ENCODE peak calls at places on chromosome 5, in seven cellular contexts. I is left ventricle myocardium inferior, A is prostate gland, J is neuronal stem cell, K is gastrocnemius medialis, O is IMR-90, T is A549. G is an unnamed sample.

GRCh38 chr5:2883771-2884170 is 132.3 kb upstream of the IRX2 start:
- DNase-seq in O (no peak), I (no peak), A (no peak), K (no peak), T (no peak), J (no peak), G (no peak)

GRCh38 chr5:153885166-153885565 is 153.5 kb downstream of the FAM114A2 start:
- DNase-seq in A (no peak), J (no peak), I (no peak), K (no peak), O (no peak), T (no peak), G (no peak)

GRCh38 chr5:108726446-108727091 is 21.1 kb upstream of the FER start:
- DNase-seq in K (no peak), I (no peak), T (no peak), J (no peak), A (no peak), O (peak; percentile 29), G (no peak)

GRCh38 chr5:84384604-84385575 is at the start of gene EDIL3:
- DNase-seq in A (no peak), J (peak; percentile 59), I (no peak), T (peak; percentile 11), K (no peak), O (peak; percentile 59), G (peak; percentile 64)

GRCh38 chr5:149416977-149417713 is 38.1 kb upstream of the IL17B start:
- DNase-seq in I (no peak), T (no peak), O (peak; percentile 91), K (no peak), A (no peak), J (no peak), G (no peak)

GRCh38 chr5:113514263-113514590 is 733 bp downstream of the YTHDC2 start:
- DNase-seq in I (no peak), T (no peak), K (no peak), O (no peak), J (peak; percentile 24), A (no peak), G (no peak)

GRCh38 chr5:56259002-56259511 is 25.9 kb upstream of the ANKRD55 start:
- DNase-seq in T (peak; percentile 37), J (no peak), A (no peak), O (peak; percentile 97), I (no peak), K (no peak), G (no peak)

GRCh38 chr5:98774192-98775046 is 956 bp downstream of the RGMB start:
- DNase-seq in I (peak; percentile 52), A (peak; percentile 80), T (peak; percentile 63), O (peak; percentile 74), K (peak; percentile 69), J (peak; percentile 60), G (peak; percentile 79)

GRCh38 chr5:41747291-41747690 is 122.9 kb downstream of the OXCT1 start:
- DNase-seq in K (no peak), O (peak; percentile 71), I (no peak), J (no peak), A (no peak), T (no peak), G (no peak)

GRCh38 chr5:115379622-115380344 is 83.3 kb upstream of the CCDC112 start:
- DNase-seq in O (no peak), K (no peak), A (no peak), T (no peak), J (no peak), I (no peak), G (peak; percentile 58)

GRCh38 chr5:145407300-145408047 is 427.7 kb downstream of the PRELID2 start:
- DNase-seq in J (no peak), O (no peak), K (no peak), I (no peak), A (no peak), T (no peak), G (no peak)

GRCh38 chr5:96335873-96336272 is 97.2 kb downstream of the PCSK1 start:
- DNase-seq in I (no peak), O (peak; percentile 50), J (no peak), T (peak; percentile 11), K (no peak), A (no peak), G (no peak)
- H3K4me3 ChIP-seq in I (peak overlapping the region; percentile 6), O (no peak overlapping the region), J (no peak overlapping the region), T (no peak overlapping the region), K (no peak overlapping the region), A (no peak overlapping the region), G (no peak overlapping the region)

GRCh38 chr5:117186751-117187150 is 612.1 kb upstream of the SEMA6A start:
- DNase-seq in K (no peak), T (no peak), J (no peak), O (no peak), I (no peak), A (no peak), G (no peak)

GRCh38 chr5:117177302-117177701 is 602.7 kb upstream of the SEMA6A start:
- DNase-seq in K (no peak), J (no peak), A (no peak), T (no peak), O (no peak), I (no peak), G (no peak)

DNA sequence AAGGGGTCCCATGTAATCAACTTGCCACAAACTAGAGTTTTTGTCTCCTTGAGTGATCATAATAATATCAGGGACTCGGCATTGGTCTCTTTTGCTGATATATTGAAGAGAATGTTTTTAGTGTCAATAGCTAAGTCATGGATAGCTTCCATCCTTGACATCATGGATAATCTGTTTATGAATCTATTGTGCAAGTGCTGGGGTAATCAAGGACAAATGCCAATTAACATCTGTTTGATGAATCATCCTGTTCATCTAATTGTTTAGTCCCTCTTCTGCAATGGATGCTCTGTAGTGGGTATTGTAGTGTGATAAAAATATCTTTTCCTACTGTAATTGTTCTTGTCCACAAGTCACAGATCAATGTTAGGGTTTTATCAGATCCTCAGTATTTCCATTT is 607.5 kb upstream of the SEMA6A start:
- DNase-seq in O (no peak), I (no peak), K (no peak), J (no peak), T (no peak), A (no peak), G (no peak)
- H3K27ac ChIP-seq in O (no peak overlapping the region), I (no peak overlapping the region), K (no peak overlapping the region), J (no peak overlapping the region), T (no peak overlapping the region), A (no peak overlapping the region), G (no peak overlapping the region)

GRCh38 chr5:32027093-32027716 is 146.9 kb downstream of the GOLPH3 start:
- DNase-seq in O (no peak), J (no peak), A (no peak), T (no peak), K (no peak), I (no peak), G (no peak)
- H3K4me3 ChIP-seq in O (peak overlapping the region; percentile 1), J (no peak overlapping the region), A (no peak overlapping the region), T (no peak overlapping the region), K (no peak overlapping the region), I (peak overlapping the region; percentile 32), G (no peak overlapping the region)

DNA sequence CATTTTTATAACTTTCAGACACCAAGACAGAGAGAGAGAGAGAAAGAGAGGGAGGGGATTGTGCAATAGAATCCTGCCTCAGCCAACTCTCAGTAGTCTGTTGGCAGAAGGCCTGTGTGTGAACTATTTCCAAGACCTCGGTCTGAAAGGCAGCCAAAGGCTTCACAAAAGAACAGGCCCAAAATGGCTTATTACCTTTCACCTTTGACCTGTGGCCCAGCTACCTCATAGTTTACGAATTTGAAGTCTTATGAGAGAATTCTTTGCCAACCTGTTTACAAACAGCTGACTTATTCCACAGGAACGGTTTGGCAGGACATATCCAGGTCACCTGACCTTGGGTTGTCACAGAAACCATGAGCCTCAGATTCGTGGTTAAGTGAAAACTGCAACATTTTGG is 48.6 kb downstream of the NR2F1-AS1 start:
- DNase-seq in O (peak; percentile 94), T (peak; percentile 9), J (no peak), I (peak; percentile 51), A (peak; percentile 26), K (peak; percentile 20), G (peak; percentile 55)
- H3K27ac ChIP-seq in O (peak overlapping the region; percentile 32), T (no peak overlapping the region), J (no peak overlapping the region), I (peak overlapping the region; percentile 36), A (no peak overlapping the region), K (no peak overlapping the region), G (no peak overlapping the region)

GRCh38 chr5:142107729-142108431 is 699 bp upstream of the NDFIP1 start:
- DNase-seq in I (no peak), O (no peak), K (no peak), A (no peak), T (no peak), J (no peak), G (no peak)
- H3K4me3 ChIP-seq in I (peak overlapping the region; percentile 81), O (peak overlapping the region; percentile 82), K (peak overlapping the region; percentile 72), A (peak overlapping the region; percentile 57), T (peak overlapping the region; percentile 77), J (peak overlapping the region; percentile 59), G (peak overlapping the region; percentile 84)

GRCh38 chr5:59767753-59768159 is 125.8 kb downstream of the PDE4D start:
- DNase-seq in J (no peak), T (no peak), A (no peak), K (no peak), O (no peak), I (no peak), G (no peak)
- H3K27ac ChIP-seq in J (no peak overlapping the region), T (peak overlapping the region; percentile 95), A (peak overlapping the region; percentile 76), K (no peak overlapping the region), O (no peak overlapping the region), I (no peak overlapping the region), G (peak overlapping the region; percentile 63)